ENCODE peak calls at places on chromosomes 4 and X, in six cellular contexts. N is HCT116, T is neural progenitor cell, J is GM23248, K is PC-3, D is hepatocyte. E is an unnamed sample.

GRCh38 chr4:40294339-40294738 is 40.8 kb upstream of the CHRNA9 start:
- DNase-seq in N (no peak), T (no peak), J (no peak), K (no peak), D (no peak), E (no peak)

GRCh38 chrX:45145492-45146215 is 55.0 kb downstream of the DIPK2B start:
- DNase-seq in N (no peak), T (no peak), J (no peak), K (peak), D (no peak), E (no peak)

GRCh38 chr4:83083925-83084475 is 30.5 kb downstream of the PLAC8 start:
- DNase-seq in N (no peak), T (no peak), J (no peak), K (no peak), D (no peak), E (no peak)

GRCh38 chrX:49276671-49277519 is 7.3 kb downstream of the PPP1R3F start:
- DNase-seq in N (no peak), T (no peak), J (peak), K (no peak), D (no peak), E (no peak)

GRCh38 chrX:82627568-82627967 is 880.5 kb upstream of the POU3F4 start:
- DNase-seq in N (no peak), T (no peak), J (no peak), K (no peak), D (no peak), E (no peak)

GRCh38 chr4:153137168-153137567 is 67.1 kb upstream of the TRIM2 start:
- DNase-seq in N (no peak), T (no peak), J (peak), K (peak), D (peak), E (no peak)

GRCh38 chr4:47032405-47033106 is 1.2 kb downstream of the GABRB1 start:
- DNase-seq in N (no peak), T (peak), J (peak), K (no peak), D (peak), E (peak)

GRCh38 chr4:181006509-181007290 is 1236.5 kb upstream of the TENM3 start:
- DNase-seq in N (no peak), T (no peak), J (peak), K (no peak), D (no peak), E (no peak)

GRCh38 chr4:62717144-62717543 is 1517.0 kb downstream of the ADGRL3 start:
- DNase-seq in N (no peak), T (no peak), J (no peak), K (no peak), D (no peak), E (no peak)

GRCh38 chr4:184978211-184978610 is 40.1 kb upstream of the HELT start:
- DNase-seq in N (no peak), T (no peak), J (peak), K (no peak), D (no peak), E (no peak)

GRCh38 chr4:163612762-163613161 is 118.3 kb downstream of the TMA16 start:
- DNase-seq in N (no peak), T (no peak), J (no peak), K (no peak), D (no peak), E (no peak)

GRCh38 chr4:41638806-41639205 is 100.8 kb downstream of the LIMCH1 start:
- DNase-seq in N (no peak), T (no peak), J (no peak), K (no peak), D (no peak), E (peak)

GRCh38 chr4:16337936-16338335 is 111.7 kb upstream of the TAPT1 start:
- DNase-seq in N (no peak), T (no peak), J (peak), K (peak), D (no peak), E (no peak)

GRCh38 chr4:16329132-16329796 is 103.0 kb upstream of the TAPT1 start:
- DNase-seq in N (no peak), T (no peak), J (peak), K (no peak), D (no peak), E (no peak)

GRCh38 chr4:16329797-16330134 is 103.5 kb upstream of the TAPT1 start:
- DNase-seq in N (no peak), T (no peak), J (no peak), K (no peak), D (no peak), E (no peak)

GRCh38 chr4:16334641-16335040 is 108.4 kb upstream of the TAPT1 start:
- DNase-seq in N (no peak), T (no peak), J (no peak), K (no peak), D (no peak), E (no peak)
- TF ChIP-seq EZH2phosphoT487 in N (no peak), T (no peak), J (no peak), K (no peak), D (no peak), E (no peak)

GRCh38 chr4:73859614-73860088 is 6.6 kb downstream of the PF4V1 start:
- DNase-seq in N (no peak), T (no peak), J (peak), K (peak), D (no peak), E (no peak)
- TF ChIP-seq EZH2phosphoT487 in N (no peak), T (no peak), J (no peak), K (no peak), D (no peak), E (no peak)

DNA sequence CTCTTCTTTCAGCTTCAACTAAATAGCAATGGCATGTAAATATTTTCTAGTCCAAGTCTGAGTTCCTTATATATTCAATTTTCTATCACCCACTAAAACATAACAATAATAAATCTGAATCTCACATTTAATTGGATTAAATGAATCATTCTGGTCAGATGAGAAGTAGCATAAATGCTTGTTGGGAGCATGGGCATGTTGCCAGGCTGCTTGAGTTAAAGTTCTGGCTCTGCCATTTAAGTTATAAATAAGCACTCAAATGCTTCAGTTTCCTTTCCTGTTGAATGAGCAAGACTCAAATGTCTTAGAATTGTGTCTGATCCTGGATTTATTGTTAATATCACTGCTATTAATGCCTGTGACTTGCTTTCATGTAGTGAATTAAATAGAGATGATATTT is 496.3 kb downstream of the STPG2 start:
- DNase-seq in N (no peak), T (no peak), J (no peak), K (peak), D (peak), E (no peak)
- TF ChIP-seq EZH2phosphoT487 in N (no peak), T (no peak), J (no peak), K (no peak), D (no peak), E (no peak)

DNA sequence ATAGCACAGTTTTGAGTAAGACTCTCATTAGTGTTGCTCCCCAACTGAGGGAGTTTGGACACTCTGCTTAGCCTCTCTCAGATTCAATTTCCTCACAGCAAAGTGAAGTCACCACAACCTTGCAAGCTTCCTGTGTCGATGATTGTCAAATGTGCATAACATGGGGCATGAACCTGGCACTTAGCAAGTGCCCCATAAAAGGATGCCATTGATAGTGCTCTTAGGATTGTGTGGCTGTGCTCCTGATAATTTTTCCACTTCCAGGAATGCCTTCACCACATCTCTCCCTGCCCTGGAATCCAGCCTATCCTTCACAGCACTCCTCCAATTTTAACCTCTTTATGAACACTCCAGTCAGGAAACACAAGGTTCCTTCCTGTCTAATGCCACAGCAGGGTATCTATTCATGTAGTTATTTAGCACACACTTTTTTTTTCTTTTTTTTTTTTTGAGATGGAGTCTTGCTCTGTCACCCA is 309.4 kb downstream of the PPP3CA start:
- DNase-seq in N (no peak), T (no peak), J (peak), K (no peak), D (no peak), E (no peak)
- TF ChIP-seq EZH2phosphoT487 in N (no peak), T (no peak), J (no peak), K (no peak), D (no peak), E (no peak)

DNA sequence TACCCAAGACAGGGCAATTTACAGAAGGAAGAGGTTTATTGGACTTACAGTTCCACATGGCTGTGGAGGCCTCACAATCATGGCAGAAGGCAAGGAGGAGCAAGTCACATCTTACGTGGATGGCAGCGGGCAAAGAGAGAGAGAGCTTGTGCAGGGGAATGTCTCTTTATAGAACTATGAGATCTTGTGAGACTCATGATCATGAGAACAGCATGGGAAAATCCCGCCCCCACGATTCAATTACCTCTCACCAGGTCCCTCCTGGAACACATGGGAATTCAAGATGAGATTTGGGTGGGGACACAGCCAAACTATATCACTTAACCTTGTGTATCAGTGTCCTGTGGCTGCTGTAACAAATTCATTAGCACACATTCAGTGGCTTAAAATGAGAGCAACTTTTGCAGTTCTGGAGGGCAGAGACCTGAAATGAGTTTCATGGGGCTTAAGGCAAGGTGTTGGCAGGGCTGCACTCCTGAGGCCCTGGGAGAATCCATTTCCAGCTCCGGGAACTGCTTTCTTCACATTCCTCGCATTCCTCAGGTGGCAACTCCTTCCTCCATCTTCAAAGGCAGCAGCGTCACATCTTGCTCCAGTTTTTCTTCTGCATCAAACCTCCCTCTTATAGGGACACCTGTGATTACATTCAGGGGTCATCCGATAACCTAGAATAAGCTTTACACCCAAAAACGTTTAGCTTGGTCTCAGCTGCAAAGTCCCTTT is 22.3 kb upstream of the NSG1 start:
- DNase-seq in N (no peak), T (no peak), J (no peak), K (no peak), D (no peak), E (no peak)
- TF ChIP-seq EZH2phosphoT487 in N (no peak), T (no peak), J (no peak), K (no peak), D (no peak), E (no peak)